ENCODE peak calls at places on chromosomes 13 and 19, in five cellular contexts. O is mesenchymal stem cell, N is neuronal stem cell, L is H1, I is trophoblast cell. M is an unnamed sample.

GRCh38 chr13:74674701-74675100 is 540.5 kb upstream of the KLF12 start:
- DNase-seq in O (no peak), N (no peak), L (no peak), I (no peak), M (no peak)

GRCh38 chr13:30792257-30793000 is 57.1 kb downstream of the ALOX5AP start:
- DNase-seq in O (peak), N (peak), L (no peak), I (peak), M (peak)

GRCh38 chr13:87669379-87669978 is 1.7 kb upstream of the SLITRK5 start:
- DNase-seq in O (peak), N (no peak), L (no peak), I (peak), M (peak)

GRCh38 chr19:29539668-29540067 is 13.9 kb downstream of the VSTM2B start:
- DNase-seq in O (no peak), N (no peak), L (peak), I (no peak), M (peak)

GRCh38 chr19:7554990-7555864 is 19.7 kb downstream of the PNPLA6 start:
- DNase-seq in O (no peak), N (no peak), L (peak), I (peak), M (peak)

GRCh38 chr13:20658451-20658850 is 45.0 kb upstream of the IL17D start:
- DNase-seq in O (no peak), N (no peak), L (no peak), I (no peak), M (no peak)

GRCh38 chr13:26952551-26953138 is 192.1 kb upstream of the GPR12 start:
- DNase-seq in O (no peak), N (no peak), L (no peak), I (no peak), M (no peak)

GRCh38 chr19:50007947-50008346 is 17.2 kb downstream of the VRK3 start:
- DNase-seq in O (no peak), N (no peak), L (no peak), I (no peak), M (no peak)

GRCh38 chr19:37817180-37817911 is 38.0 kb upstream of the ZNF573 start:
- DNase-seq in O (no peak), N (peak), L (peak), I (peak), M (peak)

GRCh38 chr19:16259385-16260159 is 61.9 kb downstream of the AP1M1 start:
- DNase-seq in O (no peak), N (no peak), L (no peak), I (no peak), M (no peak)

GRCh38 chr13:29993716-29994488 is 143.5 kb upstream of the UBL3 start:
- DNase-seq in O (peak), N (no peak), L (no peak), I (peak), M (no peak)

GRCh38 chr13:42039946-42040729 is 8.3 kb upstream of the DGKH start:
- DNase-seq in O (peak), N (peak), L (peak), I (peak), M (peak)

GRCh38 chr19:5961969-5962945 is 15.7 kb downstream of the RANBP3 start:
- DNase-seq in O (peak), N (no peak), L (no peak), I (peak), M (no peak)

GRCh38 chr19:56153507-56153906 is 12.4 kb downstream of the ZNF444 start:
- DNase-seq in O (no peak), N (no peak), L (peak), I (no peak), M (peak)

GRCh38 chr13:21071015-21071414 is 9.6 kb upstream of the LATS2 start:
- DNase-seq in O (no peak), N (no peak), L (no peak), I (peak), M (no peak)

GRCh38 chr19:46993622-46994021 is 26.0 kb upstream of the NPAS1 start:
- DNase-seq in O (no peak), N (no peak), L (no peak), I (no peak), M (no peak)

GRCh38 chr13:85520445-85520844 is 278.8 kb downstream of the SLITRK6 start:
- DNase-seq in O (peak), N (no peak), L (no peak), I (no peak), M (no peak)

GRCh38 chr13:97274782-97275252 is 52.7 kb downstream of the MBNL2 start:
- DNase-seq in O (peak), N (no peak), L (no peak), I (peak), M (no peak)

GRCh38 chr19:1651061-1651547 is 1.3 kb downstream of the TCF3 start:
- DNase-seq in O (peak), N (peak), L (peak), I (no peak), M (no peak)

GRCh38 chr19:55368701-55369563 is 1.3 kb downstream of the IL11 start:
- DNase-seq in O (peak), N (no peak), L (no peak), I (peak), M (peak)

GRCh38 chr13:106156468-106156867 is 379.0 kb downstream of the EFNB2 start:
- DNase-seq in O (peak), N (no peak), L (no peak), I (peak), M (no peak)

GRCh38 chr19:14146789-14147216 is 10.4 kb upstream of the ASF1B start:
- DNase-seq in O (peak), N (no peak), L (no peak), I (peak), M (no peak)

GRCh38 chr19:38034153-38034835 is 127.3 kb downstream of the SIPA1L3 start:
- DNase-seq in O (no peak), N (no peak), L (no peak), I (no peak), M (no peak)

GRCh38 chr19:58262922-58263296 is 15.8 kb upstream of the ZNF8 start:
- DNase-seq in O (no peak), N (no peak), L (no peak), I (no peak), M (no peak)

GRCh38 chr19:31118292-31118925 is 230.8 kb downstream of the TSHZ3 start:
- DNase-seq in O (peak), N (no peak), L (no peak), I (peak), M (no peak)

GRCh38 chr13:29472317-29472961 is 123.0 kb downstream of the SLC7A1 start:
- DNase-seq in O (peak), N (no peak), L (peak), I (peak), M (peak)

GRCh38 chr13:22700488-22700887 is 480.3 kb upstream of the SGCG start:
- DNase-seq in O (no peak), N (no peak), L (no peak), I (no peak), M (no peak)
- H2BK5ac ChIP-seq in O (no peak), N (no peak), L (no peak), I (no peak), M (no peak)

GRCh38 chr13:44541601-44542000 is 34.5 kb downstream of the TSC22D1 start:
- DNase-seq in O (no peak), N (no peak), L (no peak), I (no peak), M (no peak)
- H2AK5ac ChIP-seq in O (no peak), N (no peak), L (no peak), I (no peak), M (no peak)

GRCh38 chr19:51750381-51751124 is 1.1 kb downstream of the FPR1 start:
- DNase-seq in O (no peak), N (no peak), L (no peak), I (peak), M (no peak)
- H2BK12ac ChIP-seq in O (no peak), N (no peak), L (no peak), I (no peak), M (no peak)

DNA sequence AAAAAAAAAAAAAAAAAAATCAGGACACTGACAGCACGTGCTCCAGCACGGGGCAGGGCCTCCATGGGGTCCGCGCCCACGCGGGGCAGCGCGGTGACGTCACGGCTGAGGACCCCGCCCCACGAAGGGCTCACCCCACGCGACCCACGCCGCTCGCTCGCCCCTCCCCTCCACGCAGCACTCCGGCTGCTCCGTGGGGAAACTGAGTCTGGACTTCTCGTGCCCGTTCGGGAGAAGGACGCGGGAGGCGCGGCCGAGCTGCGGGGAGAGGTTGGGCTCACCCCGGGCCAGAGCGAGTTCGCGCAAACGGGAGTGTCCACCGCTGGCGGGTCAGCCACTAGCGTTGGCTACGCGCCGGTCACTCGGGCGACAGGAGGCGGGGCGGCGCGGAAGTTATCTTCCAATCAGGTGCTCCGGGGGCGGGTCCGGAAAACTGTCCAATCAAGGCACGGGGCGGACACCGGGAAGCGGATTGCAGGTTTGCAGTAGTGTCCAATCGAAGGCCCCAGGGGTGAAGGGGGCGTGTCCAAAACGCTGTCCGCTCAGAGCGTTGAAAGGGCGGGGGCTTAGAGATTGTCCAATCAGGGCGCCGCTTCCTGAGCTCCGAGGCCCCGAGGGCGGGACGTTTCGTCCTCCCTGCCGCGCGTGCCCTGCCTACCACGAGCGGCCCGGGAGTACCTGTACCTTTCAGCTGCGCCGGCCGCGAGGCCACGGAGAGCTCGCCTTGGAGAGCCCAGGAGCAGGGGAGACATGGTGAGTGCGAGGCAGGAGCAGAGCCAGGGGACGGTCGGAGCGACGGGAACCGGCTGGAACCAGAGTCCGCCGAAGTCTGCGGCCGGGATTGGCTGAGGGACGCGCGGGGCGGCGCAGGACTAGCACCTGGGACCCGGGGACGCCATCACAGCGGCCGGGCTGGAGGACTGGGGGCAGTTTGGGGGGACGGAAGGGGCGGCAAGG is at the start of gene ZNF57:
- DNase-seq in O (peak), N (peak), L (peak), I (peak), M (peak)
- H2BK5ac ChIP-seq in O (no peak), N (peak), L (peak), I (peak), M (no peak)

GRCh38 chr19:18226956-18227780 is 930 bp upstream of the PDE4C start:
- DNase-seq in O (no peak), N (no peak), L (no peak), I (no peak), M (no peak)

GRCh38 chr19:18223860-18224524 is 2.2 kb downstream of the PDE4C start:
- DNase-seq in O (no peak), N (peak), L (peak), I (peak), M (peak)

GRCh38 chr19:18225702-18226468 is at the start of gene PDE4C:
- DNase-seq in O (peak), N (no peak), L (peak), I (no peak), M (peak)

GRCh38 chr19:18224525-18225354 is 1.5 kb downstream of the PDE4C start:
- DNase-seq in O (peak), N (peak), L (peak), I (peak), M (peak)

DNA sequence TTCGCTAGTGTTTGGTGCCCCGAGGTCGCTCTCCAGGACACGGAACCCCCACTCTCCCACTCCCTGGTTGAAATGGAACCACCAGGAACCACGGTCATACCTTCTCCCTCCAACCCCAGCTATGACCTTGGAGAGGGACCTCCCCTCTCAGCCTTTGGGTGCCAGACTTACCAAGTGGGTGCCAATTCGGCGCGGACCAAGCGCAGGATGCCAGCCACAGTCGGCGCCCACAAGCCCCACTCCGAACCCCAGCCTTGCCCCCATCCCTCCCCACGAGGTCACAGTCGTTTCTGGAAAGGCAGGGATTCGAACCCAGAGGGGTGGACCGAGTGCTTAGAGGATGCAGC is 910 bp downstream of the PDE4C start:
- DNase-seq in O (no peak), N (no peak), L (no peak), I (no peak), M (no peak)
- H2AK5ac ChIP-seq in O (no peak), N (no peak), L (no peak), I (no peak), M (no peak)

DNA sequence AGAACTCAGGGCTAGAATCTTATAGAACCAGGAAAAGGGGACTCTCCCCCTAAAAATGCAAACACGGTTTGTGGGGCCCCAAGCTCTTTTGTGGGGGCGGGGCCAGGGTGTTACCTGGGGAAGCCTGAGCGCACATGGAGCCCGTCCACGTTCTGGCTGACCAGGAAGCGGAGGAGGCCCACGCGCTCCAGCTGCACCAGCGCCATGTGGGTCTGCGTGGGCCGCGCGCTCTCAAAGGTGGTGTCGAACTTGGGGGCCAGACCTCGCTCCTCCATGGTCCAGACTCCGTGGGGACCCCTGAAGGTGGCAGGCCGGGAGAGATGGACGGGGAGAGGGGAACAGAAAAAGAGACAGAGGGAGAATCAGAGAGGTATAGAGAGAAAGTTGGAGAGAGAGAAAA is 3.4 kb downstream of the SIRT6 start:
- DNase-seq in O (no peak), N (no peak), L (no peak), I (no peak), M (no peak)
- H2BK12ac ChIP-seq in O (no peak), N (no peak), L (no peak), I (no peak), M (no peak)

GRCh38 chr19:10817291-10818038 is 18.5 kb downstream of the TMED1 start:
- DNase-seq in O (peak), N (no peak), L (no peak), I (peak), M (no peak)
- H2BK5ac ChIP-seq in O (no peak), N (no peak), L (no peak), I (no peak), M (no peak)

GRCh38 chr19:35518313-35518712 is 4.9 kb upstream of the DMKN start:
- DNase-seq in O (peak), N (no peak), L (no peak), I (peak), M (no peak)

GRCh38 chr19:35516310-35516709 is 2.9 kb upstream of the DMKN start:
- DNase-seq in O (no peak), N (no peak), L (no peak), I (no peak), M (no peak)

GRCh38 chr19:35521124-35521743 is 6.9 kb downstream of the SBSN start:
- DNase-seq in O (no peak), N (no peak), L (no peak), I (no peak), M (peak)

GRCh38 chr19:35517342-35517741 is 3.9 kb upstream of the DMKN start:
- DNase-seq in O (no peak), N (no peak), L (no peak), I (no peak), M (no peak)

GRCh38 chr19:35519291-35519690 is 5.8 kb upstream of the DMKN start:
- DNase-seq in O (no peak), N (no peak), L (no peak), I (no peak), M (no peak)
- H2AK5ac ChIP-seq in O (no peak), N (peak), L (no peak), I (no peak), M (no peak)

M was measured in H9.